ENCODE peak calls at places on chromosomes 16 and 17, in six cellular contexts. B, O, Z, R, Y and J are unnamed samples.

GRCh38 chr16:72467157-72467759 is 295.3 kb upstream of the PMFBP1 start:
- DNase-seq in B (no peak), O (no peak), Z (no peak), R (peak; percentile 2), Y (no peak), J (no peak)

GRCh38 chr16:69049146-69049545 is 56.3 kb upstream of the HAS3 start:
- DNase-seq in B (no peak), O (no peak), Z (no peak), R (no peak), Y (no peak), J (no peak)

GRCh38 chr16:50183316-50183715 is 30.2 kb downstream of the TENT4B start:
- DNase-seq in B (no peak), O (no peak), Z (no peak), R (no peak), Y (no peak), J (no peak)

GRCh38 chr16:31400191-31400590 is 7.1 kb downstream of the ITGAD start:
- DNase-seq in B (no peak), O (no peak), Z (no peak), R (no peak), Y (no peak), J (no peak)

GRCh38 chr17:14156689-14157088 is 80.0 kb downstream of the CDRT15 start:
- DNase-seq in B (no peak), O (no peak), Z (no peak), R (no peak), Y (no peak), J (no peak)

GRCh38 chr16:58814348-58814801 is 80.3 kb upstream of the GOT2 start:
- DNase-seq in B (no peak), O (peak; percentile 32), Z (no peak), R (peak; percentile 5), Y (no peak), J (no peak)

GRCh38 chr16:86033016-86033474 is 134.1 kb downstream of the IRF8 start:
- DNase-seq in B (no peak), O (no peak), Z (no peak), R (no peak), Y (no peak), J (no peak)

GRCh38 chr17:49252148-49252682 is 21.6 kb upstream of the PHOSPHO1 start:
- DNase-seq in B (no peak), O (no peak), Z (peak; percentile 50), R (no peak), Y (no peak), J (no peak)

GRCh38 chr16:76650579-76650978 is 373.4 kb downstream of the CNTNAP4 start:
- DNase-seq in B (no peak), O (no peak), Z (no peak), R (no peak), Y (no peak), J (no peak)

GRCh38 chr16:87075319-87075860 is 241.8 kb downstream of the C16orf95 start:
- DNase-seq in B (no peak), O (no peak), Z (no peak), R (no peak), Y (no peak), J (peak; percentile 49)

GRCh38 chr17:69581061-69581955 is 166.8 kb downstream of the MAP2K6 start:
- DNase-seq in B (no peak), O (peak; percentile 32), Z (no peak), R (no peak), Y (no peak), J (no peak)

GRCh38 chr17:41655611-41656111 is 31.3 kb upstream of the KRT17 start:
- DNase-seq in B (no peak), O (no peak), Z (peak; percentile 83), R (no peak), Y (no peak), J (peak; percentile 84)

GRCh38 chr17:76161113-76161512 is 20.1 kb upstream of the FOXJ1 start:
- DNase-seq in B (no peak), O (no peak), Z (no peak), R (no peak), Y (no peak), J (no peak)

GRCh38 chr16:86090461-86091170 is 191.7 kb downstream of the IRF8 start:
- DNase-seq in B (no peak), O (no peak), Z (no peak), R (no peak), Y (no peak), J (no peak)

GRCh38 chr16:21720533-21720932 is 56.8 kb downstream of the OTOA start:
- DNase-seq in B (no peak), O (no peak), Z (no peak), R (no peak), Y (no peak), J (no peak)

GRCh38 chr17:27466376-27466747 is 10.1 kb downstream of the KSR1 start:
- DNase-seq in B (no peak), O (no peak), Z (no peak), R (no peak), Y (no peak), J (no peak)

GRCh38 chr16:22948058-22948602 is 134.2 kb downstream of the HS3ST2 start:
- DNase-seq in B (no peak), O (no peak), Z (no peak), R (no peak), Y (no peak), J (no peak)

GRCh38 chr17:5373112-5373511 is 46.4 kb downstream of the NUP88 start:
- DNase-seq in B (no peak), O (no peak), Z (no peak), R (no peak), Y (no peak), J (no peak)

GRCh38 chr17:17363638-17364337 is 60.6 kb downstream of the NT5M start:
- DNase-seq in B (no peak), O (no peak), Z (peak; percentile 58), R (no peak), Y (no peak), J (no peak)

GRCh38 chr17:40516581-40517285 is 15.3 kb upstream of the TNS4 start:
- DNase-seq in B (no peak), O (no peak), Z (no peak), R (no peak), Y (peak; percentile 69), J (no peak)

GRCh38 chr16:30185141-30185682 is 1.8 kb downstream of the CORO1A start:
- DNase-seq in B (no peak), O (no peak), Z (no peak), R (no peak), Y (no peak), J (no peak)

GRCh38 chr16:89371968-89372634 is 118.3 kb downstream of the ANKRD11 start:
- DNase-seq in B (no peak), O (no peak), Z (no peak), R (no peak), Y (no peak), J (no peak)

GRCh38 chr16:89375021-89375420 is 115.3 kb downstream of the ANKRD11 start:
- DNase-seq in B (no peak), O (no peak), Z (no peak), R (no peak), Y (no peak), J (no peak)

GRCh38 chr16:89373355-89374110 is 116.8 kb downstream of the ANKRD11 start:
- DNase-seq in B (no peak), O (no peak), Z (no peak), R (peak; percentile 69), Y (no peak), J (no peak)

GRCh38 chr16:89375686-89376085 is 114.7 kb downstream of the ANKRD11 start:
- DNase-seq in B (no peak), O (no peak), Z (no peak), R (no peak), Y (no peak), J (no peak)

DNA sequence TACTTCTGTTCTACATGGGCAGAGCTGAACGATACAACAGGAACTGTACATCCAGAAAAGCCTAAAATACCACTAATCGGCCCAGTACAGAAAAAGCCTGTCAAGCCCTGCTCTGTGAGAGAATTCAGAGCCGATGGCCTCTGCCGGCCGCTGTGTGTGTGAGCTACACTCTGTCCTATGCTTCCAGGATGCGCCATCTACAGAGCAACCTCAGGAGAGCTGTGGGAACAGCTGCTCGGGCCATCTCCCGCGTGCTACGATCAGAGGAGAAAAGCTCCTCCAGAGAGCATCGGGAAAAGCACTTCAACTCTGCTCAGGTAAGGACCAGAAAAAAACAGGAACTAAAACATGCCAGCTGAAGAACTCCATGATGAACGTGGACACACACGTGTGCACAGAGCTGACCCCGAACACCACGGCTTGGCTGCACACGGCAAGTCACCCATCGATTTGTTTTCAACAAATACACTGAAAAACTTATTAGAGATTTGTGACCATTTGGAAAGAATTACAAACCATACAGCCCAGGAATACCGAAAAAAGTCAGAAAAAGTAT is 115.9 kb downstream of the ANKRD11 start:
- DNase-seq in B (no peak), O (no peak), Z (no peak), R (no peak), Y (no peak), J (no peak)
- TF ChIP-seq CTCF in B (no peak), O (no peak), Z (no peak), R (peak; percentile 25), Y (no peak), J (no peak)

GRCh38 chr17:73956595-73957465 is 246.6 kb upstream of the RPL38 start:
- DNase-seq in B (no peak), O (no peak), Z (peak; percentile 40), R (no peak), Y (peak; percentile 31), J (no peak)
- TF ChIP-seq CTCF in B (peak; percentile 12), O (peak; percentile 46), Z (peak; percentile 18), R (peak; percentile 28), Y (peak; percentile 35), J (peak; percentile 78)

GRCh38 chr16:88434746-88435145 is 18.3 kb upstream of the ZFPM1 start:
- DNase-seq in B (no peak), O (no peak), Z (no peak), R (no peak), Y (no peak), J (no peak)

GRCh38 chr16:88434353-88434690 is 18.8 kb upstream of the ZFPM1 start:
- DNase-seq in B (no peak), O (no peak), Z (no peak), R (no peak), Y (no peak), J (no peak)

GRCh38 chr16:88432174-88432573 is 20.9 kb upstream of the ZFPM1 start:
- DNase-seq in B (no peak), O (no peak), Z (no peak), R (no peak), Y (no peak), J (no peak)

GRCh38 chr16:88432753-88433152 is 20.3 kb upstream of the ZFPM1 start:
- DNase-seq in B (no peak), O (no peak), Z (no peak), R (no peak), Y (no peak), J (no peak)

GRCh38 chr16:88433632-88434352 is 19.3 kb upstream of the ZFPM1 start:
- DNase-seq in B (no peak), O (no peak), Z (no peak), R (no peak), Y (no peak), J (no peak)
- TF ChIP-seq CTCF in B (no peak), O (no peak), Z (no peak), R (no peak), Y (no peak), J (no peak)

DNA sequence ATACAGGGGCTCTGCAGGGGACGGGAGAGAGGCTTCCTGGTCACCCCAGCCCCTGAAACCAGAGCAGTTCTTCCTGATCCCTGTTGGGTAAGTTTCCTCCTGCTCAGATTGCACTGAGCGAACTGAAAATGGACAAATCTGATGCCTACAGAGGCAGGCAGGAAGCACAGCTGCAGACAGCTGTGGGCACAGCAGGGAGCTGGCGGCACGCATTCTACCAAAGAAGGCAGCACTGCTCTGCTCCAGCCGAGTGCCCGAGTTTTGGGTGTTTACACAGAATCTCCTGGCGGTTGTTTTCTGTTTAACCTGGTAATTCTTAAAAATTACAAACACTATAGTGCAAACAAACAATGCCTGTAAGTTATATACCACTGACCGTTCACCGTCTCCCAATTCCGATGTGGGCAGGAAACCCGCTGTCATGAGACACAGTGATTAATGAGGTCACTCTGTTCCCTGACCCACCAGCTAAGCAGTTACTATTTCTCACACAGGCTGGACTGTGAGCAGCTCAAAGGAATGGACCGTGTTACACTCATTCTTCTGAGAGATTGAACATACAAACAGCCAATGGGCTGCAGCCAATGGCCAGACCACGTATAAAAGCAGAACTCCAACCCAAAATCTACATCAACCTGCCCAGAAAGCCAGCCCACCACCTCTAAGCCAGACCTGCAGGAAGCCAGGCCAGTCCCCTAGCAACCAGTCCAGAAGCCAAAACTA is 25.5 kb downstream of the NSMCE1 start:
- DNase-seq in B (peak; percentile 50), O (no peak), Z (no peak), R (peak; percentile 75), Y (no peak), J (peak; percentile 54)
- TF ChIP-seq CTCF in B (no peak), O (no peak), Z (no peak), R (no peak), Y (no peak), J (peak; percentile 12)